ENCODE peak calls at places on chromosomes 3 and 15, in eight cellular contexts. One of them, this sample, is unnamed.

GRCh38 chr15:25734680-25735355 is 128.3 kb downstream of the ATP10A start:
- DNase-seq in Peyer's patch: no peak
- DNase-seq in astrocyte of the spinal cord: no peak
- DNase-seq in CD8-positive, alpha-beta T cell: no peak
- DNase-seq in PC-9: no peak
- DNase-seq in psoas muscle: no peak
- DNase-seq in IMR-90: no peak
- DNase-seq in colonic mucosa: no peak
- DNase-seq in this sample: no peak

GRCh38 chr3:54008744-54009143 is 113.6 kb upstream of the CACNA2D3 start:
- DNase-seq in astrocyte of the spinal cord: no peak
- DNase-seq in CD8-positive, alpha-beta T cell: no peak
- DNase-seq in psoas muscle: no peak
- DNase-seq in PC-9: no peak
- DNase-seq in Peyer's patch: no peak
- DNase-seq in IMR-90: no peak
- DNase-seq in colonic mucosa: no peak
- DNase-seq in this sample: no peak

GRCh38 chr3:112351823-112352222 is 18.9 kb downstream of the CD200 start:
- DNase-seq in PC-9: no peak
- DNase-seq in psoas muscle: no peak
- DNase-seq in CD8-positive, alpha-beta T cell: no peak
- DNase-seq in colonic mucosa: no peak
- DNase-seq in Peyer's patch: no peak
- DNase-seq in IMR-90: no peak
- DNase-seq in astrocyte of the spinal cord: no peak
- DNase-seq in this sample: no peak

GRCh38 chr3:36969540-36970432 is 23.1 kb downstream of the EPM2AIP1 start:
- DNase-seq in IMR-90: peak; percentile 93
- DNase-seq in colonic mucosa: no peak
- DNase-seq in astrocyte of the spinal cord: peak; percentile 45
- DNase-seq in psoas muscle: no peak
- DNase-seq in CD8-positive, alpha-beta T cell: peak; percentile 43
- DNase-seq in Peyer's patch: peak; percentile 62
- DNase-seq in PC-9: no peak
- DNase-seq in this sample: peak; percentile 59

GRCh38 chr15:100030586-100031249 is 297.5 kb upstream of the LYSMD4 start:
- DNase-seq in astrocyte of the spinal cord: peak; percentile 51
- DNase-seq in Peyer's patch: no peak
- DNase-seq in CD8-positive, alpha-beta T cell: no peak
- DNase-seq in IMR-90: peak; percentile 31
- DNase-seq in colonic mucosa: no peak
- DNase-seq in PC-9: no peak
- DNase-seq in psoas muscle: no peak
- DNase-seq in this sample: peak; percentile 65

GRCh38 chr3:101998256-101998926 is 149.1 kb downstream of the NFKBIZ start:
- DNase-seq in IMR-90: no peak
- DNase-seq in astrocyte of the spinal cord: peak; percentile 38
- DNase-seq in colonic mucosa: no peak
- DNase-seq in Peyer's patch: no peak
- DNase-seq in psoas muscle: no peak
- DNase-seq in PC-9: no peak
- DNase-seq in CD8-positive, alpha-beta T cell: no peak
- DNase-seq in this sample: peak; percentile 87

GRCh38 chr15:69042531-69042930 is 28.0 kb downstream of the NOX5 start:
- DNase-seq in Peyer's patch: no peak
- DNase-seq in astrocyte of the spinal cord: no peak
- DNase-seq in psoas muscle: no peak
- DNase-seq in IMR-90: no peak
- DNase-seq in colonic mucosa: no peak
- DNase-seq in PC-9: no peak
- DNase-seq in CD8-positive, alpha-beta T cell: no peak
- DNase-seq in this sample: no peak

GRCh38 chr3:78801923-78802587 is 965.7 kb downstream of the ROBO1 start:
- DNase-seq in astrocyte of the spinal cord: no peak
- DNase-seq in CD8-positive, alpha-beta T cell: no peak
- DNase-seq in psoas muscle: no peak
- DNase-seq in colonic mucosa: no peak
- DNase-seq in Peyer's patch: no peak
- DNase-seq in IMR-90: peak; percentile 42
- DNase-seq in PC-9: no peak
- DNase-seq in this sample: no peak

GRCh38 chr3:45659661-45660566 is 29.3 kb upstream of the SACM1L start:
- DNase-seq in CD8-positive, alpha-beta T cell: peak; percentile 32
- DNase-seq in Peyer's patch: peak; percentile 90
- DNase-seq in colonic mucosa: peak; percentile 88
- DNase-seq in IMR-90: peak; percentile 97
- DNase-seq in psoas muscle: peak; percentile 82
- DNase-seq in PC-9: peak; percentile 52
- DNase-seq in astrocyte of the spinal cord: peak; percentile 81
- DNase-seq in this sample: peak; percentile 95

GRCh38 chr3:31882895-31883294 is 98.2 kb downstream of the OSBPL10 start:
- DNase-seq in psoas muscle: no peak
- DNase-seq in CD8-positive, alpha-beta T cell: no peak
- DNase-seq in Peyer's patch: no peak
- DNase-seq in IMR-90: no peak
- DNase-seq in colonic mucosa: no peak
- DNase-seq in astrocyte of the spinal cord: no peak
- DNase-seq in PC-9: no peak
- DNase-seq in this sample: no peak

GRCh38 chr3:64074091-64074490 is 50.8 kb upstream of the PSMD6 start:
- DNase-seq in colonic mucosa: no peak
- DNase-seq in PC-9: no peak
- DNase-seq in psoas muscle: no peak
- DNase-seq in astrocyte of the spinal cord: no peak
- DNase-seq in IMR-90: peak; percentile 79
- DNase-seq in CD8-positive, alpha-beta T cell: no peak
- DNase-seq in Peyer's patch: no peak
- DNase-seq in this sample: peak; percentile 95

GRCh38 chr3:4337147-4337546 is 34.0 kb downstream of the SETMAR start:
- DNase-seq in colonic mucosa: no peak
- DNase-seq in psoas muscle: no peak
- DNase-seq in PC-9: no peak
- DNase-seq in CD8-positive, alpha-beta T cell: no peak
- DNase-seq in astrocyte of the spinal cord: no peak
- DNase-seq in Peyer's patch: no peak
- DNase-seq in IMR-90: no peak
- DNase-seq in this sample: no peak

GRCh38 chr15:57112178-57112577 is 193.7 kb downstream of the TCF12 start:
- DNase-seq in Peyer's patch: no peak
- DNase-seq in psoas muscle: peak; percentile 61
- DNase-seq in PC-9: no peak
- DNase-seq in colonic mucosa: no peak
- DNase-seq in IMR-90: peak; percentile 43
- DNase-seq in astrocyte of the spinal cord: no peak
- DNase-seq in CD8-positive, alpha-beta T cell: no peak
- DNase-seq in this sample: no peak

GRCh38 chr15:61232266-61232665 is 3.2 kb upstream of the RORA start:
- DNase-seq in astrocyte of the spinal cord: no peak
- DNase-seq in IMR-90: no peak
- DNase-seq in Peyer's patch: no peak
- DNase-seq in PC-9: no peak
- DNase-seq in psoas muscle: no peak
- DNase-seq in colonic mucosa: no peak
- DNase-seq in CD8-positive, alpha-beta T cell: no peak
- DNase-seq in this sample: no peak

GRCh38 chr15:61227269-61228024 is 1.7 kb downstream of the RORA start:
- DNase-seq in IMR-90: peak; percentile 50
- DNase-seq in PC-9: peak; percentile 60
- DNase-seq in astrocyte of the spinal cord: peak; percentile 66
- DNase-seq in CD8-positive, alpha-beta T cell: no peak
- DNase-seq in Peyer's patch: no peak
- DNase-seq in colonic mucosa: peak; percentile 20
- DNase-seq in psoas muscle: peak; percentile 57
- DNase-seq in this sample: peak; percentile 30

GRCh38 chr15:61226313-61227250 is 2.5 kb downstream of the RORA start:
- DNase-seq in IMR-90: peak; percentile 6
- DNase-seq in colonic mucosa: no peak
- DNase-seq in astrocyte of the spinal cord: no peak
- DNase-seq in psoas muscle: no peak
- DNase-seq in PC-9: no peak
- DNase-seq in Peyer's patch: no peak
- DNase-seq in CD8-positive, alpha-beta T cell: no peak
- DNase-seq in this sample: no peak

DNA sequence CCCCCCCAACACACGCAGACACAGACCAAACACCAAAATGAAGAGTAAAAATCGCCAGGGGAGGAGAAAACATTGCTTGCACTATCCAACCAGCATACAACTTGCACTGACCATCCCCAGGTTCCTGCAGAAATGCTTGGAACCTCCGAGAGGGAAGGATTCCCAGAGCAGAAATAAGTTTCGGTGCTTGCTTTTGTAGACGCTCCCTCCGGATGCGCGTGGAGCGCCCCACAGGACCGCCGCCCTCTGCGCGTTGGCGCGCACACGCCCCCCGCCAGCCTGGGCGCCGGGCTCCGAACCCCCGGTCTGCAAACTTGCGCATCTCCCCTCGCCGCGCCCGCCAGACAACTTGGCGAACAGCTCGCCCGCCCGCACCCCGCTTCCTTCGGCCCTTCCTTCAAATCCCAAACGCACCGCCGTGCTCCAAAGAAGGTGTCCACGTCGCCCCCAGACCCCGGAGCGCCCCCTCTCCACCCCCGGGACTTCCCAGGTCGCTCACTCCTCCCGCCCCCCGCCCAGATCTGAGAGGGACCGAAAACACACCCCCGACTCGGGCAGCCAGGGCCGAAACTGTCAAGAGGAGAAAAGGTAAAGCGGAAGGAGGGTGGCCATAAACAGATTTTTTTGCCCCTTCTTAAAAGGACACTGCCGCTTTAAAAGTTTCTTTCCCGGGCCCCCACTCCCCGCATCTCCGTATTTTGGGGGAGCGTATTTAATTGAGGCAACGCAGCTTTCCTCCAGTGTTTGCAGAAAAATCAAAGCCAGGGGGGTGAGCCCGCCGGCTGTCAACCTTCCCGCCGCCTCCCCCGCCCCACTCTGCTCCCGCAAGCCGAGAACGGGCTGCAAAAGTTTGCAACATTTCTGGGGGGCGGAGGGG is 839 bp downstream of the RORA start:
- DNase-seq in CD8-positive, alpha-beta T cell: no peak
- DNase-seq in psoas muscle: peak; percentile 59
- DNase-seq in PC-9: no peak
- DNase-seq in colonic mucosa: peak; percentile 24
- DNase-seq in IMR-90: peak; percentile 33
- DNase-seq in astrocyte of the spinal cord: peak; percentile 24
- DNase-seq in Peyer's patch: no peak
- DNase-seq in this sample: peak; percentile 27
- H3K4me3 ChIP-seq in CD8-positive, alpha-beta T cell: no peak overlapping the region
- H3K4me3 ChIP-seq in psoas muscle: peak overlapping the region; percentile 75
- H3K4me3 ChIP-seq in PC-9: peak overlapping the region; percentile 78
- H3K4me3 ChIP-seq in colonic mucosa: peak overlapping the region; percentile 37
- H3K4me3 ChIP-seq in IMR-90: peak overlapping the region; percentile 88
- H3K4me3 ChIP-seq in astrocyte of the spinal cord: peak overlapping the region; percentile 73
- H3K4me3 ChIP-seq in Peyer's patch: peak overlapping the region; percentile 57
- H3K4me3 ChIP-seq in this sample: peak overlapping the region; percentile 66

DNA sequence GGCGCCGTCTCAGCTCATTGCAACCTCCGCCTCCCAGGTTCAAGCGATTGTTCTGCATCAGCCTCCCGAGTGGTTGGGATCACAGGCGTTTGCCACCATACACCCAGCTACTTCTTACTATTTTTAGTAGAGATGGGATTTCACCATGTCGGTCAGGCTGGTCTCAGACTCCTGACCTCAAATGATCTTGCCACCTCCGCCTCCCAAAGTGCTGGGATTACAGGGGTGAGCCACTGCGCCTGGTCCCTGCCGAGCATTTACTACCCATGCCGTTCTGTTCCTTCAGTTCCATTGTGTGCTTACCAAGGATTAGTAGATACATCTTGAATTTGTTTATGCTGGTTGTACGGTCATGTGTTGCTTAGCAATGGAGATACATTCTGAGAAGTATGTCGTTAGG is 10.3 kb downstream of the CHD2 start:
- DNase-seq in PC-9: no peak
- DNase-seq in astrocyte of the spinal cord: no peak
- DNase-seq in IMR-90: no peak
- DNase-seq in psoas muscle: no peak
- DNase-seq in Peyer's patch: no peak
- DNase-seq in CD8-positive, alpha-beta T cell: no peak
- DNase-seq in colonic mucosa: peak; percentile 17
- DNase-seq in this sample: no peak
- H3K4me3 ChIP-seq in PC-9: no peak overlapping the region
- H3K4me3 ChIP-seq in astrocyte of the spinal cord: no peak overlapping the region
- H3K4me3 ChIP-seq in IMR-90: no peak overlapping the region
- H3K4me3 ChIP-seq in psoas muscle: peak overlapping the region; percentile 32
- H3K4me3 ChIP-seq in Peyer's patch: no peak overlapping the region
- H3K4me3 ChIP-seq in CD8-positive, alpha-beta T cell: no peak overlapping the region
- H3K4me3 ChIP-seq in colonic mucosa: no peak overlapping the region
- H3K4me3 ChIP-seq in this sample: no peak overlapping the region

DNA sequence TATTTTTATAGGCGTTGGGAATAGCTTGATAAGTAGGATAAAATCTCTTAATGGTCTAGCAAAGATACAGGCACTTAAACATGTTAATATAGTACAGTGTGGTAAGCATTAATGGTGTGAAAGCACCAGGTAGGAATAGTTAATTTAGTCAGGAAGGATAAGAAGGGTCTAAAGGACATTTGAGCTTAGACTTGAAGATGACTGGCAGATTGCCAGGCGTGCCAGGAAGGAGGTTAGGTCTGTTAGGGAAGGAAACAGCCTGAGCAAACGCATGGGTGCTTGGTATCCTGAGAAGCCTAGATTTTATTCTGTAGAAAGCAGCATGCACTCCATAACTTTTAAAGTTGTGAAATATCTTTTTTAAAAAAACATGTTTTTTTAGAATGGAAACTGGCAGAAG is 17.7 kb downstream of the SEC62 start:
- DNase-seq in Peyer's patch: no peak
- DNase-seq in psoas muscle: no peak
- DNase-seq in astrocyte of the spinal cord: no peak
- DNase-seq in CD8-positive, alpha-beta T cell: no peak
- DNase-seq in colonic mucosa: no peak
- DNase-seq in IMR-90: no peak
- DNase-seq in PC-9: no peak
- DNase-seq in this sample: no peak
- H3K4me3 ChIP-seq in Peyer's patch: no peak overlapping the region
- H3K4me3 ChIP-seq in psoas muscle: no peak overlapping the region
- H3K4me3 ChIP-seq in astrocyte of the spinal cord: no peak overlapping the region
- H3K4me3 ChIP-seq in CD8-positive, alpha-beta T cell: no peak overlapping the region
- H3K4me3 ChIP-seq in colonic mucosa: no peak overlapping the region
- H3K4me3 ChIP-seq in IMR-90: no peak overlapping the region
- H3K4me3 ChIP-seq in PC-9: no peak overlapping the region
- H3K4me3 ChIP-seq in this sample: no peak overlapping the region

DNA sequence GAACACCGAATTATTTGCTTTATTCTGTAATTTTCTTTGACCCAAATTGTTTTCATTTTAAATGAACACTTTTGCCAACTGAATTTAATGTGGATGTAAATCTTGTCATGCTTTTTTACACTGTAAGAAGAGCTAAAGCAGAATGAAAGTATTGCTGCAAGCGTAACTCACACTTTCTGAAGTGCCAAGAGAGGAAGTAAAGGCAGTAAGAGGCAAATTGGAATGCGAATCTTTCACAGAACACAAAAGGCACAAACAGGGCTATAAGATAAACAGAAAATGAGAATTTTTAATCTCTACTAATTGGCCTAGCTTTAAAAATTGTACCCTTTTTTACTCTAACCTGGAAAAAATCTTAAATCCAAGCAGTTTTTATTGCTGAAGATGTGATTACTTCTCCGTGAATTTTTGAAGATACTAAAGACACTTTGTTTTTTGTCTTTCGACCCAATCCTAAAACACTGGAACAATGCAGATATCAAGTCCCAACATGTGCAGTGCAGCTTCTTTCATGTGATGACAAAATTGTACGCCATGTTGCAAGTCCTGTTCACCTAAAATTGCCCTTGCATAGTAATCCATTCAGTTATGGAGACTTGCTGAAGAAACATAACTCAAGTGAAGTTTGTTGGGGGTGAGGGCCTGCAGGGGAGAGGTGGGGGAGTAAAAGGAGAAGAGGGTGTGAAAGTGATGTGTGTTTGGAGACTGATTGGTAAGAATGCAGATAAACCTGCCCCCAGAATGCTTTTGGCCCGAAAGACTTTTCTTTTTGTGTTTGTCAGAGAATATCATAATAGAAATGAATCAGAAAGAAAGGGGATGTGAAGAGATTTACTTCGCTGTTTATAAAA is 1.4 kb downstream of the ARID3B start:
- DNase-seq in Peyer's patch: no peak
- DNase-seq in psoas muscle: no peak
- DNase-seq in IMR-90: no peak
- DNase-seq in CD8-positive, alpha-beta T cell: no peak
- DNase-seq in PC-9: no peak
- DNase-seq in astrocyte of the spinal cord: peak; percentile 20
- DNase-seq in colonic mucosa: no peak
- DNase-seq in this sample: no peak
- H3K4me3 ChIP-seq in Peyer's patch: peak overlapping the region; percentile 85
- H3K4me3 ChIP-seq in psoas muscle: peak overlapping the region; percentile 93
- H3K4me3 ChIP-seq in IMR-90: peak overlapping the region; percentile 83
- H3K4me3 ChIP-seq in CD8-positive, alpha-beta T cell: peak overlapping the region; percentile 72
- H3K4me3 ChIP-seq in PC-9: peak overlapping the region; percentile 98
- H3K4me3 ChIP-seq in astrocyte of the spinal cord: no peak overlapping the region
- H3K4me3 ChIP-seq in colonic mucosa: peak overlapping the region; percentile 94
- H3K4me3 ChIP-seq in this sample: peak overlapping the region; percentile 90

This sample was measured in fibroblast of villous mesenchyme.